ENCODE peak calls at places on chromosomes 1 and 21, in six cellular contexts. O, H, V, K, P and G are unnamed samples.
A peak's percentile ranks its signal among the peaks of the same experiment; 100 is the strongest.

GRCh38 chr1:42477775-42478174 is 14.7 kb downstream of the CCDC30 start:
- DNase-seq in O (no peak), H (no peak), V (no peak), P (no peak), K (no peak), G (no peak)

GRCh38 chr1:72623299-72623708 is 341.0 kb upstream of the NEGR1 start:
- DNase-seq in H (peak; percentile 18), O (no peak), P (peak; percentile 60), K (no peak), V (peak; percentile 66), G (peak; percentile 21)

GRCh38 chr1:246569248-246570238 is 3.3 kb downstream of the CNST start:
- DNase-seq in H (no peak), V (no peak), K (no peak), O (no peak), P (no peak), G (no peak)

GRCh38 chr1:162822391-162823200 is 32.1 kb downstream of the HSD17B7 start:
- DNase-seq in V (peak; percentile 64), K (peak; percentile 1), O (no peak), H (no peak), P (no peak), G (no peak)

GRCh38 chr1:235781807-235782206 is 84.9 kb downstream of the LYST start:
- DNase-seq in K (no peak), H (no peak), V (no peak), O (no peak), P (peak; percentile 59), G (no peak)

GRCh38 chr1:109094377-109094803 is 3.8 kb downstream of the TMEM167B start:
- DNase-seq in K (no peak), H (no peak), V (no peak), P (no peak), O (no peak), G (no peak)

GRCh38 chr1:19472174-19472573 is 13.2 kb downstream of the CAPZB start:
- DNase-seq in V (no peak), O (no peak), H (no peak), P (no peak), K (no peak), G (no peak)

GRCh38 chr1:232186936-232187335 is 443.0 kb downstream of the SIPA1L2 start:
- DNase-seq in O (no peak), P (no peak), V (no peak), H (no peak), K (no peak), G (no peak)

GRCh38 chr1:28139033-28139712 is 37.3 kb downstream of the PTAFR start:
- DNase-seq in O (no peak), H (no peak), P (peak; percentile 73), V (no peak), K (no peak), G (no peak)

GRCh38 chr1:199087081-199087614 is 448.3 kb downstream of the PTPRC start:
- DNase-seq in P (no peak), H (no peak), K (no peak), V (no peak), O (no peak), G (no peak)

GRCh38 chr1:63917571-63918394 is 144.0 kb downstream of the ROR1 start:
- DNase-seq in V (peak; percentile 55), K (no peak), H (no peak), P (no peak), O (no peak), G (no peak)

GRCh38 chr1:109579044-109579443 is 30.6 kb downstream of the GNAI3 start:
- DNase-seq in V (no peak), O (no peak), H (no peak), P (peak; percentile 16), K (no peak), G (no peak)

GRCh38 chr1:150967936-150968335 is 6.7 kb downstream of the CERS2 start:
- DNase-seq in P (no peak), O (no peak), K (no peak), H (no peak), V (no peak), G (no peak)

GRCh38 chr1:210360852-210361477 is 32.3 kb downstream of the HHAT start:
- DNase-seq in H (peak; percentile 37), O (peak; percentile 50), V (peak; percentile 51), K (no peak), P (peak; percentile 77), G (no peak)

GRCh38 chr1:234564035-234565029 is 45.6 kb downstream of the IRF2BP2 start:
- DNase-seq in K (no peak), P (peak; percentile 59), V (no peak), H (peak; percentile 85), O (peak; percentile 82), G (no peak)

GRCh38 chr1:203378529-203379271 is 27.8 kb upstream of the FMOD start:
- DNase-seq in K (no peak), O (no peak), P (peak; percentile 69), V (no peak), H (no peak), G (no peak)

GRCh38 chr1:162942903-162943567 is 82.1 kb upstream of the CCDC190 start:
- DNase-seq in O (peak; percentile 33), V (no peak), P (peak; percentile 65), K (no peak), H (no peak), G (no peak)

GRCh38 chr1:147215540-147215916 is 9.6 kb downstream of the FMO5 start:
- DNase-seq in P (no peak), V (no peak), O (no peak), H (no peak), K (no peak), G (peak; percentile 43)

GRCh38 chr1:172960454-172961208 is 90.1 kb downstream of the TNFSF18 start:
- DNase-seq in K (no peak), H (no peak), V (no peak), O (peak; percentile 57), P (peak; percentile 60), G (peak; percentile 37)

GRCh38 chr1:47434051-47434842 is 3.6 kb upstream of the FOXD2 start:
- DNase-seq in H (peak; percentile 25), P (peak; percentile 76), V (peak; percentile 73), O (peak; percentile 9), K (no peak), G (peak; percentile 72)

GRCh38 chr1:232923739-232924386 is 26.5 kb upstream of the NTPCR start:
- DNase-seq in P (no peak), O (no peak), K (no peak), V (no peak), H (no peak), G (no peak)

GRCh38 chr21:38982096-38982495 is 176.4 kb downstream of the ETS2 start:
- DNase-seq in P (no peak), H (no peak), V (peak; percentile 82), O (no peak), K (no peak), G (no peak)

GRCh38 chr1:5637171-5637570 is 355.1 kb downstream of the NPHP4 start:
- DNase-seq in V (peak; percentile 31), O (no peak), P (no peak), K (peak; percentile 14), H (no peak), G (no peak)

GRCh38 chr1:116514708-116515525 is 55.9 kb downstream of the CD58 start:
- DNase-seq in V (no peak), H (no peak), O (peak; percentile 58), K (peak; percentile 52), P (no peak), G (no peak)

GRCh38 chr1:104018922-104019674 is 269.4 kb downstream of the AMY1C start:
- DNase-seq in K (no peak), P (no peak), V (no peak), O (no peak), H (no peak), G (no peak)

GRCh38 chr1:104019675-104020049 is 270.0 kb downstream of the AMY1C start:
- DNase-seq in H (no peak), P (no peak), O (no peak), K (no peak), V (no peak), G (no peak)
- H3K4me3 ChIP-seq in H (no peak overlapping the region), P (no peak overlapping the region), O (no peak overlapping the region), K (no peak overlapping the region), V (no peak overlapping the region), G (no peak overlapping the region)

GRCh38 chr1:97911266-97912215 is 9.3 kb downstream of the DPYD start:
- DNase-seq in O (no peak), K (no peak), P (peak; percentile 39), H (no peak), V (no peak), G (no peak)
- H3K4me3 ChIP-seq in O (no peak overlapping the region), K (no peak overlapping the region), P (no peak overlapping the region), H (no peak overlapping the region), V (no peak overlapping the region), G (no peak overlapping the region)

GRCh38 chr1:40798366-40799310 is 15.1 kb downstream of the KCNQ4 start:
- DNase-seq in O (no peak), V (no peak), K (no peak), P (no peak), H (no peak), G (no peak)

GRCh38 chr1:40797668-40798010 is 14.1 kb downstream of the KCNQ4 start:
- DNase-seq in K (no peak), P (no peak), O (no peak), H (no peak), V (no peak), G (no peak)

GRCh38 chr1:40795811-40796586 is 12.4 kb downstream of the KCNQ4 start:
- DNase-seq in K (no peak), V (no peak), O (no peak), P (no peak), H (no peak), G (no peak)

GRCh38 chr1:40794915-40795715 is 11.5 kb downstream of the KCNQ4 start:
- DNase-seq in V (no peak), P (no peak), O (no peak), H (no peak), K (no peak), G (no peak)

DNA sequence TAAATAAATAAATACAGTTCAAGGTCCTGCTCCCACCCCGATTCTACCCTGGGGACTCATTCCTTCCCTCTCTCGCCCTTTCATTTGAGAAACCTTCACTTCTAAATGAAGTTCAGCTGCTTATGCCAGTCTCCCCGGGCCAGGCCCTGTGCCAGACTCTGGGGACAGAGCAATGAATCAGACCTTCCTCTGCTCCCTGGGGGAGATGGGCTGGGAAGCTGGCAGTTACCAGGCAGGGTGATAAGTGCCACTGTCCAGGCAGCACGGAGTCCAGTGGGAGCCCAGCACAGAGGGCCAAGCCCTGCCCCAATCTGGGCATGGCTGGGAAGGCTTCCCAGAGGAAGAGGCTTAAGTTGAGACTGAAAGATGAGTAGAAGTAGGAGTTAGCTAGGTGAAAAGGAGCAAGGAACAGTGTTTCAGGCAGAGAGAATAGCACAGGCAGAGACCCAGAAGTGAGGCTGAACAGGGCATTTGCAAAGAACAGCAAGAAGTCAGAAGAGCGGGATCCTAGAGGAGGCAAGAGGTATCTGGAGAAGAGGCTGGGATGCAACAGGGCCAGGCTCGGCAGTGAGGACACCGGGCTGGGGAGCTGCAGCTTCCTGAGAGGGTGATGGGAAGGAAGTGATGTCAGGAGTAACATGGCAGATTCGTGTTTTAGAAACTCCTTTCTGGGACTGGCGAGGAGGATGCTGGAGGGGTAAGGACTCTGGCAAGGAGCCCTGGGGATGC is 13.5 kb downstream of the KCNQ4 start:
- DNase-seq in P (no peak), O (no peak), H (no peak), V (no peak), K (no peak), G (no peak)
- H3K4me3 ChIP-seq in P (no peak overlapping the region), O (no peak overlapping the region), H (no peak overlapping the region), V (no peak overlapping the region), K (no peak overlapping the region), G (no peak overlapping the region)

DNA sequence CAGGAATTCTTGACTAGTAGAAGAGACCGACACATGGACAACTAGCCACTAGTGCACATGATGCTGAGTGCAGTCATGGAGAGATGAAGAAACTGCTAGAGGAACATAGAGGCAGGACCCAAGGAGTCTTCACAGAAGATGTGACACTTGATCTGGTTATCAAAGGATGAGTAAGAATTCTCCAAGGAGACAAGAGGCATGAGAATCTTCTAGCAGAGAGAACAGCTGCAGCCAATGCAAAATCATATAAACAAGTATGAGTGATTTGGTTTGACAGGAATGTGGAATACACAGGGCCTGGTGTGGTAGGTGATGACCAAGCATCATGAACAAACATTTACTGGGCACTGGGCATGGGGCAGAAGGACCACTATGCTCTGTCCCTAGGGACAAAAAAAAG is 140.9 kb upstream of the CTTNBP2NL start:
- DNase-seq in K (no peak), H (peak; percentile 34), O (no peak), P (no peak), V (no peak), G (no peak)
- H3K4me3 ChIP-seq in K (no peak overlapping the region), H (no peak overlapping the region), O (no peak overlapping the region), P (no peak overlapping the region), V (no peak overlapping the region), G (no peak overlapping the region)